ENCODE peak calls at places on chromosome 9, in six cellular contexts. One of them, this sample, is unnamed.

GRCh38 chr9:69307446-69308216 is 17.4 kb upstream of the ENTREP1 start:
- DNase-seq in neuronal stem cell: peak
- DNase-seq in IMR-90: peak
- DNase-seq in mesenchymal stem cell: peak
- DNase-seq in H9: peak
- DNase-seq in H1: peak
- DNase-seq in this sample: peak

GRCh38 chr9:84140535-84141101 is 160.0 kb downstream of the RMI1 start:
- DNase-seq in neuronal stem cell: peak
- DNase-seq in IMR-90: peak
- DNase-seq in mesenchymal stem cell: peak
- DNase-seq in H9: peak
- DNase-seq in H1: peak
- DNase-seq in this sample: no peak

GRCh38 chr9:22228542-22228941 is 218.1 kb upstream of the DMRTA1 start:
- DNase-seq in neuronal stem cell: no peak
- DNase-seq in IMR-90: peak
- DNase-seq in mesenchymal stem cell: no peak
- DNase-seq in H9: no peak
- DNase-seq in H1: no peak
- DNase-seq in this sample: no peak

GRCh38 chr9:20634895-20635294 is 12.6 kb upstream of the MLLT3 start:
- DNase-seq in neuronal stem cell: no peak
- DNase-seq in IMR-90: no peak
- DNase-seq in mesenchymal stem cell: no peak
- DNase-seq in H9: no peak
- DNase-seq in H1: no peak
- DNase-seq in this sample: no peak

GRCh38 chr9:124972241-124972770 is 31.4 kb upstream of the GOLGA1 start:
- DNase-seq in neuronal stem cell: no peak
- DNase-seq in IMR-90: no peak
- DNase-seq in mesenchymal stem cell: no peak
- DNase-seq in H9: no peak
- DNase-seq in H1: no peak
- DNase-seq in this sample: no peak

GRCh38 chr9:17342696-17343095 is 207.9 kb downstream of the CNTLN start:
- DNase-seq in neuronal stem cell: peak
- DNase-seq in IMR-90: no peak
- DNase-seq in mesenchymal stem cell: no peak
- DNase-seq in H9: no peak
- DNase-seq in H1: no peak
- DNase-seq in this sample: no peak

GRCh38 chr9:18746631-18747030 is 272.7 kb downstream of the ADAMTSL1 start:
- DNase-seq in neuronal stem cell: peak
- DNase-seq in IMR-90: no peak
- DNase-seq in mesenchymal stem cell: no peak
- DNase-seq in H9: no peak
- DNase-seq in H1: no peak
- DNase-seq in this sample: no peak

GRCh38 chr9:15086096-15087030 is 176.1 kb upstream of the FREM1 start:
- DNase-seq in neuronal stem cell: no peak
- DNase-seq in IMR-90: no peak
- DNase-seq in mesenchymal stem cell: no peak
- DNase-seq in H9: no peak
- DNase-seq in H1: no peak
- DNase-seq in this sample: no peak

GRCh38 chr9:20197976-20198685 is 409.3 kb upstream of the SLC24A2 start:
- DNase-seq in neuronal stem cell: no peak
- DNase-seq in IMR-90: no peak
- DNase-seq in mesenchymal stem cell: no peak
- DNase-seq in H9: peak
- DNase-seq in H1: no peak
- DNase-seq in this sample: peak

GRCh38 chr9:121107041-121107440 is 32.3 kb downstream of the CNTRL start:
- DNase-seq in neuronal stem cell: no peak
- DNase-seq in IMR-90: no peak
- DNase-seq in mesenchymal stem cell: no peak
- DNase-seq in H9: no peak
- DNase-seq in H1: no peak
- DNase-seq in this sample: peak

GRCh38 chr9:130043654-130044623 is 950 bp upstream of the FNBP1 start:
- DNase-seq in neuronal stem cell: no peak
- DNase-seq in IMR-90: peak
- DNase-seq in mesenchymal stem cell: peak
- DNase-seq in H9: peak
- DNase-seq in H1: no peak
- DNase-seq in this sample: peak

GRCh38 chr9:136599074-136599531 is 53.3 kb upstream of the NOTCH1 start:
- DNase-seq in neuronal stem cell: no peak
- DNase-seq in IMR-90: no peak
- DNase-seq in mesenchymal stem cell: no peak
- DNase-seq in H9: no peak
- DNase-seq in H1: no peak
- DNase-seq in this sample: no peak

GRCh38 chr9:27539479-27540441 is 10.1 kb upstream of the MOB3B start:
- DNase-seq in neuronal stem cell: no peak
- DNase-seq in IMR-90: peak
- DNase-seq in mesenchymal stem cell: peak
- DNase-seq in H9: no peak
- DNase-seq in H1: no peak
- DNase-seq in this sample: no peak

GRCh38 chr9:94952553-94953373 is 226.3 kb downstream of the AOPEP start:
- DNase-seq in neuronal stem cell: no peak
- DNase-seq in IMR-90: no peak
- DNase-seq in mesenchymal stem cell: no peak
- DNase-seq in H9: no peak
- DNase-seq in H1: no peak
- DNase-seq in this sample: no peak

GRCh38 chr9:1100945-1101344 is 50.8 kb downstream of the DMRT2 start:
- DNase-seq in neuronal stem cell: peak
- DNase-seq in IMR-90: peak
- DNase-seq in mesenchymal stem cell: no peak
- DNase-seq in H9: peak
- DNase-seq in H1: peak
- DNase-seq in this sample: peak

GRCh38 chr9:121748080-121748479 is 96.6 kb downstream of the DAB2IP start:
- DNase-seq in neuronal stem cell: no peak
- DNase-seq in IMR-90: peak
- DNase-seq in mesenchymal stem cell: no peak
- DNase-seq in H9: no peak
- DNase-seq in H1: no peak
- DNase-seq in this sample: no peak

GRCh38 chr9:108045851-108046250 is 556.3 kb upstream of the KLF4 start:
- DNase-seq in neuronal stem cell: no peak
- DNase-seq in IMR-90: no peak
- DNase-seq in mesenchymal stem cell: no peak
- DNase-seq in H9: no peak
- DNase-seq in H1: no peak
- DNase-seq in this sample: peak
- H4K91ac ChIP-seq in neuronal stem cell: no peak
- H4K91ac ChIP-seq in IMR-90: no peak
- H4K91ac ChIP-seq in mesenchymal stem cell: no peak
- H4K91ac ChIP-seq in H9: no peak
- H4K91ac ChIP-seq in H1: no peak
- H4K91ac ChIP-seq in this sample: no peak

DNA sequence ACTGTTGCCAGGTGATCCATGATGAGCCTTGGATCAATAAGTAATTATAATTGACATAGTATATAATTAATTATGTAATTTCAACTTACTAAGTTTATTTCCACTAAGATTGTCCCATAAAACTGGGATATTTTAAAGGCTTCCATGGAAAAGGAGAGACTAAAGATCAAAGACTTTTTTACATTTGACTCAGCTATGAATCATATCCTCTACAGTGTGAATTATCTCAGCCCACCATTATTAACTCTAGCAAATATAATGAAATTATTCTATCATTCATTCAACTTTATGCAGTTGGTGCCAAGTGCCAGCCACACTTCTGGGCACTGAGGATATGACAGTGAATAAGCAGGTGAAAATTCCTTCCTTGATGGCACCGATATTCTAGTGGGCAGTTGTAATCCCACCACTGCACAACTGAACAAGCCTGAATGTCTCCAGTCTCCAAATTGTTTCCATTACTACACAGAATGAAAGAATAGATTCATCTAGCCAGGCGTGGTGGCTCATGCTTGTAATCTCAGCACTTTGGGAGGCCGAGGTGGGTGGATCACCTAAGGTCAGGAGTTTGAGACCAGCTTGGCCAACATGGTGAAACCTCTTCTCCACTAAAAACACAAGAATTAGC is 21.9 kb upstream of the TXN start:
- DNase-seq in neuronal stem cell: no peak
- DNase-seq in IMR-90: peak
- DNase-seq in mesenchymal stem cell: no peak
- DNase-seq in H9: no peak
- DNase-seq in H1: no peak
- DNase-seq in this sample: no peak
- H3K9ac ChIP-seq in neuronal stem cell: no peak
- H3K9ac ChIP-seq in IMR-90: no peak
- H3K9ac ChIP-seq in mesenchymal stem cell: no peak
- H3K9ac ChIP-seq in H9: no peak
- H3K9ac ChIP-seq in H1: no peak
- H3K9ac ChIP-seq in this sample: no peak

GRCh38 chr9:16202913-16203734 is 650.3 kb downstream of the CCDC171 start:
- DNase-seq in neuronal stem cell: no peak
- DNase-seq in IMR-90: peak
- DNase-seq in mesenchymal stem cell: peak
- DNase-seq in H9: no peak
- DNase-seq in H1: no peak
- DNase-seq in this sample: peak

GRCh38 chr9:16192403-16193017 is 639.7 kb downstream of the CCDC171 start:
- DNase-seq in neuronal stem cell: no peak
- DNase-seq in IMR-90: peak
- DNase-seq in mesenchymal stem cell: peak
- DNase-seq in H9: no peak
- DNase-seq in H1: no peak
- DNase-seq in this sample: no peak

GRCh38 chr9:16202221-16202620 is 649.4 kb downstream of the CCDC171 start:
- DNase-seq in neuronal stem cell: no peak
- DNase-seq in IMR-90: peak
- DNase-seq in mesenchymal stem cell: peak
- DNase-seq in H9: no peak
- DNase-seq in H1: no peak
- DNase-seq in this sample: peak

GRCh38 chr9:16196206-16196605 is 643.4 kb downstream of the CCDC171 start:
- DNase-seq in neuronal stem cell: no peak
- DNase-seq in IMR-90: peak
- DNase-seq in mesenchymal stem cell: no peak
- DNase-seq in H9: no peak
- DNase-seq in H1: no peak
- DNase-seq in this sample: no peak

DNA sequence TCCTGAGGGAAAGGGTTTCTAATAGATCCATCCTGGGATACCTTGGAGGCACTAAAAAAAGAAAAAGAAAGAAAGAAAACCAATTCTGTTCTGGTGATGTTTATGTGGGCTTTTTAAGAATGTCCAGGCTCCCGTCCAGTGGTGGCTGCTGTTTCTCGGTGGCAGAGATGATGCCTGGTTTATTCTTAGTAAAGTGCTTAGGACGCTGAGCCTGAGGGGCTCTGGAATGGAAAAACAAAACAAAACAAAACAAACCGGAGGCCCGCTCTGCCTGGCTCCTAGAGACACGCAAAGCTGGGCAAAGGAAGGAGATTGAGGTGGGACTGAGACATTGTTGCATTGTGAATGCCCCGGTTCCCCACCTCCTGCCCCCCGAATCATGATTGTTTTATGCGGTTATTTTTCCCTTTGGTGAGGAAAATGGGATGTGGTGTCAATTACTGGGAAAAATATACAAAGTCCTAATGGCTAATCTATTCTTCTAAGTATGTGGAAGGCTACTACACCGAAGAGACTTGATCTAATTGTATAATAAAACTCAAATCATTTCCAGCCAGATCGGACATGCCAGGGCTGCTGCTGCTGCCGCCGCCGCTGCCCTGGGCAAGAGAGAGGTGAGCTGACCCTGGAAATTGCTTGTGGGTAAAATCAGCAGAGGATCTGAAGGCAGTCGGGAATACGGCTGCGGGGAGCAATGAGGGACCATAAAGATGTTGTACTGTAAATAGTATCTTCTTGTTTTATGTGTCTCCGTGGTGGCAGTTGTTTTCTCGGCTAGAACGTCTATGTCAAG is 644.9 kb downstream of the CCDC171 start:
- DNase-seq in neuronal stem cell: no peak
- DNase-seq in IMR-90: peak
- DNase-seq in mesenchymal stem cell: peak
- DNase-seq in H9: no peak
- DNase-seq in H1: no peak
- DNase-seq in this sample: no peak
- H4K91ac ChIP-seq in neuronal stem cell: no peak
- H4K91ac ChIP-seq in IMR-90: peak
- H4K91ac ChIP-seq in mesenchymal stem cell: no peak
- H4K91ac ChIP-seq in H9: no peak
- H4K91ac ChIP-seq in H1: no peak
- H4K91ac ChIP-seq in this sample: peak

GRCh38 chr9:34396276-34397214 is 19.8 kb upstream of the MYORG start:
- DNase-seq in neuronal stem cell: no peak
- DNase-seq in IMR-90: no peak
- DNase-seq in mesenchymal stem cell: no peak
- DNase-seq in H9: no peak
- DNase-seq in H1: no peak
- DNase-seq in this sample: no peak
- H3K9ac ChIP-seq in neuronal stem cell: no peak
- H3K9ac ChIP-seq in IMR-90: no peak
- H3K9ac ChIP-seq in mesenchymal stem cell: no peak
- H3K9ac ChIP-seq in H9: no peak
- H3K9ac ChIP-seq in H1: no peak
- H3K9ac ChIP-seq in this sample: no peak

GRCh38 chr9:5551771-5552170 is 41.4 kb downstream of the PDCD1LG2 start:
- DNase-seq in neuronal stem cell: no peak
- DNase-seq in IMR-90: peak
- DNase-seq in mesenchymal stem cell: no peak
- DNase-seq in H9: no peak
- DNase-seq in H1: no peak
- DNase-seq in this sample: no peak
- H4K91ac ChIP-seq in neuronal stem cell: no peak
- H4K91ac ChIP-seq in IMR-90: peak
- H4K91ac ChIP-seq in mesenchymal stem cell: peak
- H4K91ac ChIP-seq in H9: no peak
- H4K91ac ChIP-seq in H1: no peak
- H4K91ac ChIP-seq in this sample: no peak

GRCh38 chr9:91211919-91212318 is 149.8 kb downstream of the AUH start:
- DNase-seq in neuronal stem cell: no peak
- DNase-seq in IMR-90: no peak
- DNase-seq in mesenchymal stem cell: no peak
- DNase-seq in H9: no peak
- DNase-seq in H1: no peak
- DNase-seq in this sample: no peak
- H3K9ac ChIP-seq in neuronal stem cell: no peak
- H3K9ac ChIP-seq in IMR-90: no peak
- H3K9ac ChIP-seq in mesenchymal stem cell: peak
- H3K9ac ChIP-seq in H9: no peak
- H3K9ac ChIP-seq in H1: no peak
- H3K9ac ChIP-seq in this sample: no peak

This sample was measured in trophoblast cell.